ENCODE peak calls at places on chromosomes 5 and 9, in five cellular contexts. C is SHP77 treated with DMSO at 0.1 percent for 48 hours; G is stimulated activated CD8-positive, alpha-beta memory T cell treated with anti-CD3 and anti-CD28 coated beads, Interleukin-7, amount 100 ng/mL, for 24 hours; F is T-helper 2 cell treated with Interferon-gamma antibody and Interleukin-4, amounts not matched to agents 5 μg/mL and 100 μg/mL, for 36 hours; U is EL. M is an unnamed sample.

GRCh38 chr5:137822158-137822764 is 45.4 kb upstream of the MYOT start:
- DNase-seq in G (no peak), U (peak), C (no peak), F (no peak), M (peak)

GRCh38 chr5:138569759-138570158 is 5.4 kb downstream of the HSPA9 start:
- DNase-seq in U (peak), G (no peak), F (no peak), C (no peak), M (no peak)

GRCh38 chr5:122458278-122458872 is 146.3 kb downstream of the SNCAIP start:
- DNase-seq in U (peak), G (no peak), F (no peak), C (peak), M (peak)

GRCh38 chr5:97501286-97501964 is 318.4 kb upstream of the RIOK2 start:
- DNase-seq in U (no peak), C (no peak), G (no peak), F (no peak), M (no peak)

GRCh38 chr9:87711857-87712800 is 13.8 kb upstream of the CTSL start:
- DNase-seq in U (peak), C (no peak), G (no peak), F (no peak), M (peak)

GRCh38 chr5:150469718-150470470 is 20.4 kb upstream of the RPS14 start:
- DNase-seq in U (peak), G (no peak), F (no peak), C (no peak), M (peak)

GRCh38 chr9:20271107-20271506 is 351.2 kb downstream of the MLLT3 start:
- DNase-seq in U (peak), C (no peak), G (no peak), F (no peak), M (no peak)

GRCh38 chr9:32431940-32432555 is 47.6 kb downstream of the ACO1 start:
- DNase-seq in U (peak), F (no peak), G (no peak), C (no peak), M (peak)

GRCh38 chr5:5104550-5104949 is 35.6 kb upstream of the ADAMTS16 start:
- DNase-seq in F (no peak), C (no peak), G (no peak), U (no peak), M (no peak)

GRCh38 chr9:98551511-98552286 is 157.0 kb downstream of the GABBR2 start:
- DNase-seq in F (no peak), U (peak), G (no peak), C (no peak), M (peak)

GRCh38 chr5:59598547-59598874 is 295.0 kb downstream of the PDE4D start:
- DNase-seq in C (no peak), G (no peak), U (no peak), F (no peak), M (no peak)

GRCh38 chr5:68086857-68087256 is 128.7 kb upstream of the PIK3R1 start:
- DNase-seq in U (peak), G (no peak), C (no peak), F (no peak), M (peak)

GRCh38 chr5:39519566-39520231 is 94.9 kb upstream of the DAB2 start:
- DNase-seq in G (no peak), F (no peak), C (no peak), U (peak), M (no peak)

GRCh38 chr5:55694152-55694830 is 17.8 kb downstream of the SLC38A9 start:
- DNase-seq in G (no peak), U (peak), F (no peak), C (no peak), M (no peak)

GRCh38 chr5:1881273-1881586 is 1.5 kb downstream of the IRX4 start:
- DNase-seq in F (no peak), C (no peak), U (peak), G (no peak), M (no peak)

GRCh38 chr9:27888661-27889295 is 315.5 kb upstream of the C9orf72 start:
- DNase-seq in U (no peak), F (peak), G (peak), C (no peak), M (no peak)

GRCh38 chr9:89542461-89543021 is 44.6 kb upstream of the SEMA4D start:
- DNase-seq in C (peak), U (no peak), F (no peak), G (no peak), M (no peak)

GRCh38 chr5:9297171-9297570 is 248.7 kb downstream of the SEMA5A start:
- DNase-seq in C (no peak), G (no peak), F (no peak), U (no peak), M (no peak)

GRCh38 chr9:81755721-81756120 is 66.4 kb upstream of the TLE1 start:
- DNase-seq in F (no peak), C (no peak), G (no peak), U (no peak), M (no peak)

GRCh38 chr9:127976943-127977871 is 3.6 kb downstream of the EEIG1 start:
- DNase-seq in U (no peak), F (no peak), G (no peak), C (no peak), M (no peak)

GRCh38 chr5:116454417-116454927 is 120.2 kb downstream of the SEMA6A start:
- DNase-seq in U (peak), F (no peak), C (no peak), G (no peak), M (peak)

GRCh38 chr5:65721775-65722574 is at the start of the genes NLN and SGTB:
- DNase-seq in F (peak), U (peak), C (peak), G (peak), M (peak)

GRCh38 chr5:95822038-95822407 is 503 bp downstream of the GLRX start:
- DNase-seq in G (no peak), U (peak), C (no peak), F (peak), M (peak)

GRCh38 chr5:134177197-134178171 is 734 bp upstream of the SKP1 start:
- DNase-seq in C (peak), U (peak), F (no peak), G (no peak), M (no peak)

GRCh38 chr9:109108318-109108717 is 11.4 kb downstream of the TMEM245 start:
- DNase-seq in U (peak), G (no peak), C (no peak), F (no peak), M (no peak)

GRCh38 chr5:14410942-14411258 is 170.7 kb upstream of the OTULINL start:
- DNase-seq in G (no peak), C (no peak), U (no peak), F (no peak), M (no peak)

GRCh38 chr5:158276692-158277091 is 417.7 kb upstream of the CLINT1 start:
- DNase-seq in G (no peak), U (no peak), C (no peak), F (no peak), M (no peak)

GRCh38 chr9:24118170-24118569 is 292.1 kb upstream of the ELAVL2 start:
- DNase-seq in C (no peak), F (no peak), U (no peak), G (no peak), M (no peak)

GRCh38 chr5:79512692-79513518 is 1.0 kb downstream of the HOMER1 start:
- DNase-seq in C (no peak), F (no peak), G (no peak), U (peak), M (peak)

GRCh38 chr5:91283326-91283725 is 99.8 kb downstream of the ARRDC3 start:
- DNase-seq in C (no peak), F (no peak), U (no peak), G (no peak), M (no peak)

GRCh38 chr9:34457266-34458012 is 931 bp downstream of the FAM219A start:
- DNase-seq in G (no peak), U (peak), C (no peak), F (no peak), M (peak)

GRCh38 chr5:81506900-81507588 is 113.1 kb upstream of the ACOT12 start:
- DNase-seq in G (no peak), C (peak), F (peak), U (peak), M (peak)

GRCh38 chr9:129436751-129437625 is 183.9 kb downstream of the C9orf50 start:
- DNase-seq in F (peak), G (no peak), C (no peak), U (peak), M (peak)

GRCh38 chr5:160514866-160515265 is 93.2 kb downstream of the PTTG1 start:
- DNase-seq in F (no peak), U (no peak), C (no peak), G (no peak), M (no peak)

GRCh38 chr5:98275980-98276379 is 497.5 kb upstream of the RGMB start:
- DNase-seq in C (no peak), G (no peak), U (no peak), F (no peak), M (no peak)

GRCh38 chr9:37309136-37309535 is 113.4 kb upstream of the GRHPR start:
- DNase-seq in G (no peak), U (peak), F (no peak), C (no peak), M (no peak)

GRCh38 chr5:140148508-140148907 is 22.8 kb downstream of the IGIP start:
- DNase-seq in G (no peak), F (no peak), U (no peak), C (no peak), M (peak)

GRCh38 chr9:7479300-7479699 is 320.3 kb downstream of the DMAC1 start:
- DNase-seq in U (no peak), C (no peak), F (no peak), G (no peak), M (no peak)

GRCh38 chr5:95392593-95393182 is 1.5 kb downstream of the FAM81B start:
- DNase-seq in G (no peak), C (no peak), F (no peak), U (peak), M (no peak)

M was measured in AG08396.